ENCODE peak calls at places on chromosome 19, in five cellular contexts. One of them, this sample, is unnamed. For H3K9me3 and H3K36me3, the result is how much of the 10 kb centered on the place peaks cover.

GRCh38 chr19:8702350-8702749 is 3.8 kb upstream of the ACTL9 start:
- DNase-seq in stomach: no peak
- DNase-seq in effector memory CD4-positive, alpha-beta T cell: no peak
- DNase-seq in cardiac muscle cell: peak
- DNase-seq in PC-3: no peak
- DNase-seq in this sample: peak

GRCh38 chr19:4844348-4845179 is 13.1 kb upstream of the TICAM1 start:
- DNase-seq in stomach: no peak
- DNase-seq in effector memory CD4-positive, alpha-beta T cell: no peak
- DNase-seq in cardiac muscle cell: peak
- DNase-seq in PC-3: no peak
- DNase-seq in this sample: no peak

GRCh38 chr19:5609881-5610280 is 12.7 kb downstream of the SAFB2 start:
- DNase-seq in stomach: no peak
- DNase-seq in effector memory CD4-positive, alpha-beta T cell: no peak
- DNase-seq in cardiac muscle cell: no peak
- DNase-seq in PC-3: no peak
- DNase-seq in this sample: no peak

GRCh38 chr19:3543150-3544053 is 4.4 kb downstream of the TEKTIP1 start:
- DNase-seq in stomach: peak
- DNase-seq in effector memory CD4-positive, alpha-beta T cell: no peak
- DNase-seq in cardiac muscle cell: no peak
- DNase-seq in PC-3: no peak
- DNase-seq in this sample: no peak

GRCh38 chr19:46376241-46377153 is 29.6 kb downstream of the PPP5C start:
- DNase-seq in stomach: no peak
- DNase-seq in effector memory CD4-positive, alpha-beta T cell: no peak
- DNase-seq in cardiac muscle cell: no peak
- DNase-seq in PC-3: no peak
- DNase-seq in this sample: no peak

GRCh38 chr19:2309734-2310362 is 1.9 kb upstream of the LINGO3 start:
- DNase-seq in stomach: no peak
- DNase-seq in effector memory CD4-positive, alpha-beta T cell: no peak
- DNase-seq in cardiac muscle cell: peak
- DNase-seq in PC-3: peak
- DNase-seq in this sample: peak

GRCh38 chr19:45975296-45975695 is 1.6 kb upstream of the NOVA2 start:
- DNase-seq in stomach: no peak
- DNase-seq in effector memory CD4-positive, alpha-beta T cell: no peak
- DNase-seq in cardiac muscle cell: no peak
- DNase-seq in PC-3: no peak
- DNase-seq in this sample: no peak

GRCh38 chr19:33676999-33677665 is 55.4 kb downstream of the CHST8 start:
- DNase-seq in stomach: peak
- DNase-seq in effector memory CD4-positive, alpha-beta T cell: no peak
- DNase-seq in cardiac muscle cell: no peak
- DNase-seq in PC-3: no peak
- DNase-seq in this sample: no peak

GRCh38 chr19:5983367-5983955 is 5.5 kb upstream of the RANBP3 start:
- DNase-seq in stomach: no peak
- DNase-seq in effector memory CD4-positive, alpha-beta T cell: no peak
- DNase-seq in cardiac muscle cell: peak
- DNase-seq in PC-3: no peak
- DNase-seq in this sample: no peak

GRCh38 chr19:20238025-20238623 is 71.1 kb downstream of the ZNF486 start:
- DNase-seq in stomach: peak
- DNase-seq in effector memory CD4-positive, alpha-beta T cell: peak
- DNase-seq in cardiac muscle cell: peak
- DNase-seq in PC-3: no peak
- DNase-seq in this sample: peak

GRCh38 chr19:15464394-15465385 is at the start of gene RASAL3:
- DNase-seq in stomach: no peak
- DNase-seq in effector memory CD4-positive, alpha-beta T cell: peak
- DNase-seq in cardiac muscle cell: peak
- DNase-seq in PC-3: no peak
- DNase-seq in this sample: peak

GRCh38 chr19:56333506-56333905 is 18.9 kb upstream of the ZSCAN5A start:
- DNase-seq in stomach: peak
- DNase-seq in effector memory CD4-positive, alpha-beta T cell: no peak
- DNase-seq in cardiac muscle cell: peak
- DNase-seq in PC-3: peak
- DNase-seq in this sample: peak

GRCh38 chr19:8158411-8159074 is 9.2 kb upstream of the FBN3 start:
- DNase-seq in stomach: peak
- DNase-seq in effector memory CD4-positive, alpha-beta T cell: peak
- DNase-seq in cardiac muscle cell: peak
- DNase-seq in PC-3: peak
- DNase-seq in this sample: peak

GRCh38 chr19:40286674-40287421 is 1.7 kb upstream of the AKT2 start:
- DNase-seq in stomach: no peak
- DNase-seq in effector memory CD4-positive, alpha-beta T cell: no peak
- DNase-seq in cardiac muscle cell: no peak
- DNase-seq in PC-3: no peak
- DNase-seq in this sample: no peak

GRCh38 chr19:46727036-46727501 is 10.2 kb upstream of the PRKD2 start:
- DNase-seq in stomach: no peak
- DNase-seq in effector memory CD4-positive, alpha-beta T cell: no peak
- DNase-seq in cardiac muscle cell: no peak
- DNase-seq in PC-3: no peak
- DNase-seq in this sample: no peak

GRCh38 chr19:10037367-10037766 is 24.1 kb downstream of the RDH8 start:
- DNase-seq in stomach: no peak
- DNase-seq in effector memory CD4-positive, alpha-beta T cell: no peak
- DNase-seq in cardiac muscle cell: no peak
- DNase-seq in PC-3: no peak
- DNase-seq in this sample: no peak

GRCh38 chr19:5933391-5933998 is 19.4 kb downstream of the CAPS start:
- DNase-seq in stomach: no peak
- DNase-seq in effector memory CD4-positive, alpha-beta T cell: no peak
- DNase-seq in cardiac muscle cell: no peak
- DNase-seq in PC-3: no peak
- DNase-seq in this sample: no peak

GRCh38 chr19:43798546-43799409 is 3.5 kb downstream of the LYPD5 start:
- DNase-seq in stomach: peak
- DNase-seq in effector memory CD4-positive, alpha-beta T cell: peak
- DNase-seq in cardiac muscle cell: peak
- DNase-seq in PC-3: peak
- DNase-seq in this sample: no peak

GRCh38 chr19:32330149-32330548 is 15.3 kb upstream of the ZNF507 start:
- DNase-seq in stomach: no peak
- DNase-seq in effector memory CD4-positive, alpha-beta T cell: no peak
- DNase-seq in cardiac muscle cell: no peak
- DNase-seq in PC-3: no peak
- DNase-seq in this sample: no peak

GRCh38 chr19:2627855-2628254 is 74.6 kb downstream of the GNG7 start:
- DNase-seq in stomach: no peak
- DNase-seq in effector memory CD4-positive, alpha-beta T cell: no peak
- DNase-seq in cardiac muscle cell: no peak
- DNase-seq in PC-3: peak
- DNase-seq in this sample: no peak

GRCh38 chr19:50629801-50630200 is 9.9 kb downstream of the SYT3 start:
- DNase-seq in stomach: no peak
- DNase-seq in effector memory CD4-positive, alpha-beta T cell: no peak
- DNase-seq in cardiac muscle cell: no peak
- DNase-seq in PC-3: no peak
- DNase-seq in this sample: no peak

GRCh38 chr19:48817585-48818124 is 6.8 kb upstream of the BCAT2 start:
- DNase-seq in stomach: no peak
- DNase-seq in effector memory CD4-positive, alpha-beta T cell: no peak
- DNase-seq in cardiac muscle cell: no peak
- DNase-seq in PC-3: no peak
- DNase-seq in this sample: no peak

GRCh38 chr19:55255618-55256423 is 3.0 kb downstream of the PPP6R1 start:
- DNase-seq in stomach: peak
- DNase-seq in effector memory CD4-positive, alpha-beta T cell: no peak
- DNase-seq in cardiac muscle cell: peak
- DNase-seq in PC-3: peak
- DNase-seq in this sample: peak

GRCh38 chr19:6076675-6077463 is 33.4 kb downstream of the RFX2 start:
- DNase-seq in stomach: no peak
- DNase-seq in effector memory CD4-positive, alpha-beta T cell: no peak
- DNase-seq in cardiac muscle cell: peak
- DNase-seq in PC-3: peak
- DNase-seq in this sample: no peak

GRCh38 chr19:33638167-33639033 is 16.6 kb downstream of the CHST8 start:
- DNase-seq in stomach: no peak
- DNase-seq in effector memory CD4-positive, alpha-beta T cell: no peak
- DNase-seq in cardiac muscle cell: no peak
- DNase-seq in PC-3: no peak
- DNase-seq in this sample: no peak

GRCh38 chr19:31266731-31267130 is 82.5 kb downstream of the TSHZ3 start:
- DNase-seq in stomach: no peak
- DNase-seq in effector memory CD4-positive, alpha-beta T cell: no peak
- DNase-seq in cardiac muscle cell: no peak
- DNase-seq in PC-3: no peak
- DNase-seq in this sample: no peak

GRCh38 chr19:48842744-48843162 is 6.5 kb upstream of the HSD17B14 start:
- DNase-seq in stomach: no peak
- DNase-seq in effector memory CD4-positive, alpha-beta T cell: no peak
- DNase-seq in cardiac muscle cell: peak
- DNase-seq in PC-3: peak
- DNase-seq in this sample: peak

GRCh38 chr19:50460161-50460765 is 16.0 kb upstream of the EMC10 start:
- DNase-seq in stomach: no peak
- DNase-seq in effector memory CD4-positive, alpha-beta T cell: no peak
- DNase-seq in cardiac muscle cell: peak
- DNase-seq in PC-3: peak
- DNase-seq in this sample: no peak

GRCh38 chr19:13868663-13869062 is 8.3 kb upstream of the NANOS3 start:
- DNase-seq in stomach: no peak
- DNase-seq in effector memory CD4-positive, alpha-beta T cell: no peak
- DNase-seq in cardiac muscle cell: no peak
- DNase-seq in PC-3: no peak
- DNase-seq in this sample: no peak

GRCh38 chr19:15298847-15299567 is 33.3 kb downstream of the BRD4 start:
- DNase-seq in stomach: no peak
- DNase-seq in effector memory CD4-positive, alpha-beta T cell: no peak
- DNase-seq in cardiac muscle cell: no peak
- DNase-seq in PC-3: no peak
- DNase-seq in this sample: peak

GRCh38 chr19:3522421-3523360 is 16.3 kb upstream of the TEKTIP1 start:
- DNase-seq in stomach: no peak
- DNase-seq in effector memory CD4-positive, alpha-beta T cell: no peak
- DNase-seq in cardiac muscle cell: no peak
- DNase-seq in PC-3: no peak
- DNase-seq in this sample: no peak

GRCh38 chr19:23525265-23525862 is 130.1 kb upstream of the ZNF91 start:
- DNase-seq in stomach: no peak
- DNase-seq in effector memory CD4-positive, alpha-beta T cell: no peak
- DNase-seq in cardiac muscle cell: no peak
- DNase-seq in PC-3: no peak
- DNase-seq in this sample: no peak

GRCh38 chr19:23526302-23526701 is 131.0 kb upstream of the ZNF91 start:
- DNase-seq in stomach: no peak
- DNase-seq in effector memory CD4-positive, alpha-beta T cell: no peak
- DNase-seq in cardiac muscle cell: no peak
- DNase-seq in PC-3: peak
- DNase-seq in this sample: no peak

GRCh38 chr19:23527797-23528196 is 132.5 kb upstream of the ZNF91 start:
- DNase-seq in stomach: no peak
- DNase-seq in effector memory CD4-positive, alpha-beta T cell: no peak
- DNase-seq in cardiac muscle cell: no peak
- DNase-seq in PC-3: no peak
- DNase-seq in this sample: peak

GRCh38 chr19:23531231-23531790 is 136.0 kb upstream of the ZNF91 start:
- DNase-seq in stomach: no peak
- DNase-seq in effector memory CD4-positive, alpha-beta T cell: no peak
- DNase-seq in cardiac muscle cell: no peak
- DNase-seq in PC-3: no peak
- DNase-seq in this sample: no peak

DNA sequence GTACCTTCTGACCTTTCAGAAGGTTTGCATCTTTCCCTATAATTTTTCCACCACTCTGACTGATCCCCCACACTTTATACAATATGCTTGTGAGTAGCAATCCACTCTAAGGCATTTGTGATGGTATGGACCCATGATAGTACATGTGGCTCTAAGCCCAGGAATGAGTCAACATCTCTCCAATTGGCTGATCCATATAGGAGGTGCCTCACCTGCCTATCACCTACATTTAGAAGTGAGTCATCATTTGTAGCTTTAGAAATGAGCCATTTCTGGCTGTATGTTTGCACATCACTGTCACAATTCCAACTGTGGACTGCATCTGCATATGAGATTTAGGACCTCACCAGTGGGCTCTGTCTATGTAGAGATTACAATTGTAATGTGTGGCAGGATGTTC is 133.1 kb upstream of the ZNF91 start:
- DNase-seq in stomach: no peak
- DNase-seq in effector memory CD4-positive, alpha-beta T cell: no peak
- DNase-seq in cardiac muscle cell: no peak
- DNase-seq in PC-3: peak
- DNase-seq in this sample: no peak
- H3K9me3 ChIP-seq in stomach: under half
- H3K9me3 ChIP-seq in effector memory CD4-positive, alpha-beta T cell: under half
- H3K9me3 ChIP-seq in cardiac muscle cell: under half
- H3K9me3 ChIP-seq in PC-3: under half
- H3K9me3 ChIP-seq in this sample: under half

GRCh38 chr19:1182727-1183126 is 8.7 kb upstream of the SBNO2 start:
- DNase-seq in stomach: no peak
- DNase-seq in effector memory CD4-positive, alpha-beta T cell: no peak
- DNase-seq in cardiac muscle cell: no peak
- DNase-seq in PC-3: no peak
- DNase-seq in this sample: no peak

GRCh38 chr19:1181606-1182005 is 7.5 kb upstream of the SBNO2 start:
- DNase-seq in stomach: peak
- DNase-seq in effector memory CD4-positive, alpha-beta T cell: no peak
- DNase-seq in cardiac muscle cell: no peak
- DNase-seq in PC-3: peak
- DNase-seq in this sample: no peak

GRCh38 chr19:1189419-1189818 is 15.4 kb upstream of the SBNO2 start:
- DNase-seq in stomach: no peak
- DNase-seq in effector memory CD4-positive, alpha-beta T cell: no peak
- DNase-seq in cardiac muscle cell: no peak
- DNase-seq in PC-3: peak
- DNase-seq in this sample: no peak

GRCh38 chr19:1182068-1182467 is 8.0 kb upstream of the SBNO2 start:
- DNase-seq in stomach: no peak
- DNase-seq in effector memory CD4-positive, alpha-beta T cell: no peak
- DNase-seq in cardiac muscle cell: no peak
- DNase-seq in PC-3: no peak
- DNase-seq in this sample: no peak

GRCh38 chr19:1183543-1184172 is 9.6 kb upstream of the SBNO2 start:
- DNase-seq in stomach: peak
- DNase-seq in effector memory CD4-positive, alpha-beta T cell: no peak
- DNase-seq in cardiac muscle cell: no peak
- DNase-seq in PC-3: peak
- DNase-seq in this sample: no peak
- H3K4me3 ChIP-seq in stomach: no peak
- H3K4me3 ChIP-seq in effector memory CD4-positive, alpha-beta T cell: no peak
- H3K4me3 ChIP-seq in cardiac muscle cell: no peak
- H3K4me3 ChIP-seq in PC-3: no peak
- H3K4me3 ChIP-seq in this sample: no peak

GRCh38 chr19:37718357-37718756 is 1.2 kb downstream of the ZNF607 start:
- DNase-seq in stomach: no peak
- DNase-seq in effector memory CD4-positive, alpha-beta T cell: no peak
- DNase-seq in cardiac muscle cell: no peak
- DNase-seq in PC-3: no peak
- DNase-seq in this sample: no peak
- H3K36me3 ChIP-seq in stomach: under half
- H3K36me3 ChIP-seq in effector memory CD4-positive, alpha-beta T cell: under half
- H3K36me3 ChIP-seq in cardiac muscle cell: under half
- H3K36me3 ChIP-seq in PC-3: under half
- H3K36me3 ChIP-seq in this sample: under half

GRCh38 chr19:41584260-41584810 is 8.4 kb downstream of the CEACAM21 start:
- DNase-seq in stomach: no peak
- DNase-seq in effector memory CD4-positive, alpha-beta T cell: no peak
- DNase-seq in cardiac muscle cell: no peak
- DNase-seq in PC-3: no peak
- DNase-seq in this sample: no peak
- H3K9me3 ChIP-seq in stomach: under half
- H3K9me3 ChIP-seq in effector memory CD4-positive, alpha-beta T cell: under half
- H3K9me3 ChIP-seq in cardiac muscle cell: under half
- H3K9me3 ChIP-seq in PC-3: under half
- H3K9me3 ChIP-seq in this sample: under half

This sample was measured in DND-41.